ENCODE peak calls at places on chromosome 6, in four cellular contexts. One of them, this sample, is unnamed.
A peak's percentile ranks its signal among the peaks of the same experiment; 100 is the strongest.

GRCh38 chr6:19879663-19880062 is 42.5 kb downstream of the ID4 start:
- DNase-seq in H1: no peak
- DNase-seq in HepG2: no peak
- DNase-seq in GM12878: no peak
- DNase-seq in this sample: no peak

GRCh38 chr6:26054937-26055669 is 32.1 kb upstream of the HFE start:
- DNase-seq in H1: peak; percentile 75
- DNase-seq in HepG2: peak; percentile 97
- DNase-seq in GM12878: peak; percentile 88
- DNase-seq in this sample: no peak

GRCh38 chr6:136249336-136249735 is 775 bp downstream of the MTFR2 start:
- DNase-seq in H1: no peak
- DNase-seq in HepG2: no peak
- DNase-seq in GM12878: no peak
- DNase-seq in this sample: no peak

GRCh38 chr6:43203718-43204095 is 21.7 kb downstream of the CUL9 start:
- DNase-seq in H1: no peak
- DNase-seq in HepG2: no peak
- DNase-seq in GM12878: no peak
- DNase-seq in this sample: no peak

GRCh38 chr6:8855411-8855810 is 420.1 kb upstream of the SLC35B3 start:
- DNase-seq in H1: no peak
- DNase-seq in HepG2: no peak
- DNase-seq in GM12878: no peak
- DNase-seq in this sample: no peak

GRCh38 chr6:52992980-52993379 is 2.1 kb downstream of the GSTA4 start:
- DNase-seq in H1: no peak
- DNase-seq in HepG2: no peak
- DNase-seq in GM12878: no peak
- DNase-seq in this sample: no peak

GRCh38 chr6:41518118-41518517 is 28.1 kb upstream of the FOXP4 start:
- DNase-seq in H1: no peak
- DNase-seq in HepG2: peak; percentile 70
- DNase-seq in GM12878: no peak
- DNase-seq in this sample: no peak

GRCh38 chr6:98641929-98642328 is 192.4 kb upstream of the POU3F2 start:
- DNase-seq in H1: no peak
- DNase-seq in HepG2: peak; percentile 77
- DNase-seq in GM12878: no peak
- DNase-seq in this sample: no peak

GRCh38 chr6:160799801-160800200 is 97.8 kb downstream of the PLG start:
- DNase-seq in H1: no peak
- DNase-seq in HepG2: no peak
- DNase-seq in GM12878: no peak
- DNase-seq in this sample: no peak

GRCh38 chr6:56246941-56247653 is at the start of gene COL21A1:
- DNase-seq in H1: peak; percentile 75
- DNase-seq in HepG2: no peak
- DNase-seq in GM12878: no peak
- DNase-seq in this sample: peak; percentile 52

GRCh38 chr6:79385333-79385732 is 150.9 kb upstream of the HMGN3 start:
- DNase-seq in H1: no peak
- DNase-seq in HepG2: no peak
- DNase-seq in GM12878: no peak
- DNase-seq in this sample: no peak

GRCh38 chr6:39933669-39934059 is 598 bp downstream of the MOCS1 start:
- DNase-seq in H1: no peak
- DNase-seq in HepG2: peak; percentile 9
- DNase-seq in GM12878: no peak
- DNase-seq in this sample: no peak

GRCh38 chr6:50791900-50792508 is 26.7 kb upstream of the TFAP2B start:
- DNase-seq in H1: no peak
- DNase-seq in HepG2: peak; percentile 61
- DNase-seq in GM12878: no peak
- DNase-seq in this sample: peak; percentile 33

GRCh38 chr6:69392745-69393144 is 404.1 kb downstream of the LMBRD1 start:
- DNase-seq in H1: no peak
- DNase-seq in HepG2: no peak
- DNase-seq in GM12878: no peak
- DNase-seq in this sample: no peak

GRCh38 chr6:109853426-109853825 is 124.7 kb upstream of the GPR6 start:
- DNase-seq in H1: no peak
- DNase-seq in HepG2: no peak
- DNase-seq in GM12878: no peak
- DNase-seq in this sample: no peak

GRCh38 chr6:116483616-116484015 is 22.4 kb downstream of the CALHM6 start:
- DNase-seq in H1: no peak
- DNase-seq in HepG2: no peak
- DNase-seq in GM12878: no peak
- DNase-seq in this sample: no peak

GRCh38 chr6:7270320-7271204 is 42.4 kb downstream of the SSR1 start:
- DNase-seq in H1: no peak
- DNase-seq in HepG2: peak; percentile 94
- DNase-seq in GM12878: no peak
- DNase-seq in this sample: no peak

GRCh38 chr6:56963043-56963442 is 8.1 kb downstream of the BEND6 start:
- DNase-seq in H1: no peak
- DNase-seq in HepG2: no peak
- DNase-seq in GM12878: no peak
- DNase-seq in this sample: no peak

GRCh38 chr6:137680678-137681346 is 186.2 kb upstream of the TNFAIP3 start:
- DNase-seq in H1: no peak
- DNase-seq in HepG2: no peak
- DNase-seq in GM12878: no peak
- DNase-seq in this sample: no peak

GRCh38 chr6:26351544-26351953 is 13.4 kb upstream of the BTN3A2 start:
- DNase-seq in H1: no peak
- DNase-seq in HepG2: peak; percentile 95
- DNase-seq in GM12878: no peak
- DNase-seq in this sample: no peak

GRCh38 chr6:118864330-118865166 is 29.4 kb upstream of the ASF1A start:
- DNase-seq in H1: no peak
- DNase-seq in HepG2: no peak
- DNase-seq in GM12878: no peak
- DNase-seq in this sample: no peak

GRCh38 chr6:127100510-127101140 is 17.8 kb upstream of the RSPO3 start:
- DNase-seq in H1: no peak
- DNase-seq in HepG2: no peak
- DNase-seq in GM12878: no peak
- DNase-seq in this sample: no peak

DNA sequence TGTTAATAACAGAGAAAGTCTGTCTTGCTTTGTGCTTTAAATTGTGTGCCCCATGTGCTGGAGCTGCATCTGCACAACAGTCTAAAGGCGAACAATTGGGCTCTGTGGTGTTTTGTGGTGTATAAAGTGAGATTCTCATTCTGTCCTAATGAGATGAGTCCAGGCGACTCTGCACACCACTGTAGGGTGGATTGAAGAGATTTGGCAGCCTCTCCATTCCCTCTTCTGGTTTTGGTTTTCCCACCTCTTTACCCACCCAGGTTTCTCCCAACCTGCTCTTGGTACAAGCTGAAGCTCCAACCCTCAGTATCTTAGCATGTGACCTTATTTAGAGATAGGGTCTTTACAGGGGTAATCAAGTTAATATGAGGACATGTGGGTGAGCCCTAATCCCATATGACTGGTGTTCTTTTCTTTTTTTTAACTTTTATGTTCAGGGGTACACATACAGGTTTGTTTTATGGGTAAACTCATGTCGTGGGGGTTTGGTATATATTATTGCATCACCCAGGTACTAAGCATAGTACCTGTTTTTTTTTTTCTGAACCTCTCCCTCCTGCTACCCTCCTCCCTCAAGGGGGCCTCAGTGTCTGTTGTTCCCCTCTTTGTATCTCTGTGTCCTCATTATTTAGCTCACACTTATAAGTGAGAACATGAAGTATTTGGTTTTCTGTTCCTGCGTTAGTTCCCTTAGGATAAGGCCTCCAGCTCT is 217.6 kb upstream of the DTNBP1 start:
- DNase-seq in H1: no peak
- DNase-seq in HepG2: no peak
- DNase-seq in GM12878: no peak
- DNase-seq in this sample: no peak
- H3K9ac ChIP-seq in H1: no peak overlapping the region
- H3K9ac ChIP-seq in HepG2: no peak overlapping the region
- H3K9ac ChIP-seq in GM12878: peak overlapping the region; percentile 37
- H3K9ac ChIP-seq in this sample: no peak overlapping the region

GRCh38 chr6:63464060-63464459 is 108.2 kb upstream of the LOC128125822 start:
- DNase-seq in H1: no peak
- DNase-seq in HepG2: no peak
- DNase-seq in GM12878: no peak
- DNase-seq in this sample: no peak

GRCh38 chr6:63460971-63461370 is 111.3 kb upstream of the LOC128125822 start:
- DNase-seq in H1: no peak
- DNase-seq in HepG2: no peak
- DNase-seq in GM12878: no peak
- DNase-seq in this sample: no peak

GRCh38 chr6:63456734-63457133 is 115.5 kb upstream of the LOC128125822 start:
- DNase-seq in H1: no peak
- DNase-seq in HepG2: no peak
- DNase-seq in GM12878: no peak
- DNase-seq in this sample: no peak

GRCh38 chr6:63458480-63459115 is 113.7 kb upstream of the LOC128125822 start:
- DNase-seq in H1: no peak
- DNase-seq in HepG2: peak; percentile 99
- DNase-seq in GM12878: peak; percentile 9
- DNase-seq in this sample: no peak
- TF ChIP-seq SUZ12 in H1: no peak
- TF ChIP-seq SUZ12 in HepG2: no peak
- TF ChIP-seq SUZ12 in GM12878: no peak
- TF ChIP-seq SUZ12 in this sample: no peak

GRCh38 chr6:13445005-13445743 is 42.2 kb downstream of the GFOD1 start:
- DNase-seq in H1: no peak
- DNase-seq in HepG2: no peak
- DNase-seq in GM12878: no peak
- DNase-seq in this sample: no peak
- TF ChIP-seq YY1 in H1: no peak
- TF ChIP-seq YY1 in HepG2: no peak
- TF ChIP-seq YY1 in GM12878: no peak
- TF ChIP-seq YY1 in this sample: no peak

GRCh38 chr6:28597217-28597835 is 71.6 kb downstream of the GPX5 start:
- DNase-seq in H1: no peak
- DNase-seq in HepG2: peak; percentile 46
- DNase-seq in GM12878: no peak
- DNase-seq in this sample: peak; percentile 44
- H3K9ac ChIP-seq in H1: no peak overlapping the region
- H3K9ac ChIP-seq in HepG2: peak overlapping the region; percentile 28
- H3K9ac ChIP-seq in GM12878: no peak overlapping the region
- H3K9ac ChIP-seq in this sample: peak overlapping the region; percentile 57

GRCh38 chr6:3609388-3609787 is 142.1 kb downstream of the PXDC1 start:
- DNase-seq in H1: no peak
- DNase-seq in HepG2: no peak
- DNase-seq in GM12878: no peak
- DNase-seq in this sample: no peak

GRCh38 chr6:3614918-3615317 is 136.6 kb downstream of the PXDC1 start:
- DNase-seq in H1: no peak
- DNase-seq in HepG2: no peak
- DNase-seq in GM12878: no peak
- DNase-seq in this sample: no peak

GRCh38 chr6:3610896-3611295 is 140.6 kb downstream of the PXDC1 start:
- DNase-seq in H1: no peak
- DNase-seq in HepG2: no peak
- DNase-seq in GM12878: no peak
- DNase-seq in this sample: no peak

GRCh38 chr6:3610206-3610605 is 141.3 kb downstream of the PXDC1 start:
- DNase-seq in H1: no peak
- DNase-seq in HepG2: no peak
- DNase-seq in GM12878: no peak
- DNase-seq in this sample: no peak

DNA sequence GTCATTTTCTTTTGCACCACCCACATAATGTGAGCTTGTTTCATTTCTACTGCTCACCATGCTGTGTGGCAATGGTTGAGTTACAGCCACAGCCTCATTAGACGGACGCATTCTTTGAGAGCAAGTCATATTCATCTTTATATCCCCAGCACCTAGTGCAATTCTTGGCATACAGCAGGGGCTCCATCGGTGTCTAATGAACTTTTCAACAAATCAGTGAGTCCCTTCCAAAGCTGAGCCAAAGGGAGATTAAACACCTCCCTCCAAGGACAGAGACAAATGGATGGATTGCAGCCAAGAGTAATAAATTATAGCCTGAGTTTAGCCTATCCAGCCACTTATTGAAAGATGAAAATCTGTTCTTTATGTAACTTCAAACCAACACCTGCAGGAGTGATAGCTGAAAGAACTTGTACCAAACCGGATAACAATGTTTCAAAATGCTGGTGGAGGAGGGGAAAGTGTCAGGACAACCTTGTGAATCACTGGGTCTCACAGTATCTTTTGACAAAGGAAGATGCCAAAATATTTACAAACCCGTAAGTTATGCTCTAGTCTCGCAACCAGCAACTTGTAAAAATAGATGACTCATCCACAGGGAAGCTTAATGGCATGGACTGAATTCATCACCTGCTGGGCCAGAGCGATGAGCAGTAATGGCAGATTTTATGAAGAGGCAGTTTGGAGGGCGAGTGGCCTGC is 139.0 kb downstream of the PXDC1 start:
- DNase-seq in H1: no peak
- DNase-seq in HepG2: peak; percentile 27
- DNase-seq in GM12878: no peak
- DNase-seq in this sample: no peak
- TF ChIP-seq SUZ12 in H1: no peak
- TF ChIP-seq SUZ12 in HepG2: no peak
- TF ChIP-seq SUZ12 in GM12878: no peak
- TF ChIP-seq SUZ12 in this sample: no peak

GRCh38 chr6:786946-787763 is 94.2 kb upstream of the EXOC2 start:
- DNase-seq in H1: no peak
- DNase-seq in HepG2: peak; percentile 35
- DNase-seq in GM12878: no peak
- DNase-seq in this sample: no peak
- TF ChIP-seq YY1 in H1: peak; percentile 42
- TF ChIP-seq YY1 in HepG2: no peak
- TF ChIP-seq YY1 in GM12878: peak; percentile 75
- TF ChIP-seq YY1 in this sample: no peak

DNA sequence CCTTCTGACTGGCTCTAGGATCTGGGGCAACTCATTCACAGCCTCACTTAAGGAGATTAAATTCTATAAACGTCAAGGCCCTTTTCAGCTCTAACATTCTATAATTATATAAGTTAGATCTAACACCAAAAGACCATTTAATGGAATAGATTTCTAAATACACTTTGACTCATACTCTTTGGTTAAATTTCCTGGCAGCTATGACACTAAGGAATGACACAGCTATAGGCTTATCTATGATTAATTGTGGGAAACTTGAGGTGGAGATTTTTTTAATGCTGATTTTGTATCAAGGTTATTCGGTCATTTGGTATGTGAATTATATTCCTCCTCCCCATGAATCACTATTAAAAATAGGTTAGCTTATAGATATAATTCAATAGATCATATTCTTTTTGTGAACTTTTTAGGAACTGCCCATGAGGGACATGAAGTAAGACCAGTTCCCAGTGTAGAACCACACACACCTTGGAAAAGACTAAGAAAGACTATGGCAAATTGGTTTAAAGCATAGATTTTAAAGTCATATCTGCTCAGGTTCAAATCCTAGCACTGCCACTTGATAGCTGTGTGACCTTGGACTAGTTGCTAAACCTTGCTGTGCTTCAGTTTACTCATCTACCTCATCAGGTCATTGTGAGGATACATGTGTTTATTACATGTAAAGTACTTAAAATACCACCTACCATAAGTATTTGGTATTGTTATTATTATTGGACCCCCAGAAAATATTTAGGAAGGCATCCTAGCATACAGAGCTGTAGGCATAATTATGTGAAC is 116.0 kb downstream of the CRYBG1 start:
- DNase-seq in H1: no peak
- DNase-seq in HepG2: no peak
- DNase-seq in GM12878: no peak
- DNase-seq in this sample: no peak
- H3K9ac ChIP-seq in H1: no peak overlapping the region
- H3K9ac ChIP-seq in HepG2: no peak overlapping the region
- H3K9ac ChIP-seq in GM12878: no peak overlapping the region
- H3K9ac ChIP-seq in this sample: no peak overlapping the region